ENCODE peak calls at places on chromosome 18, in five cellular contexts. F is IMR-90, M is SK-N-SH, O is K562, N is HepG2. B is an unnamed sample.

GRCh38 chr18:40824291-40824690 is 1130.7 kb upstream of the PIK3C3 start:
- DNase-seq in F (no peak), O (no peak), N (no peak), M (no peak), B (no peak)

GRCh38 chr18:55102508-55102907 is 143.2 kb upstream of the CCDC68 start:
- DNase-seq in O (no peak), M (no peak), N (no peak), F (no peak), B (no peak)

GRCh38 chr18:65725421-65726050 is 25.3 kb upstream of the CDH7 start:
- DNase-seq in O (no peak), F (no peak), N (peak), M (peak), B (no peak)

GRCh38 chr18:33665630-33666029 is 87.6 kb downstream of the ASXL3 start:
- DNase-seq in F (no peak), N (no peak), M (no peak), O (no peak), B (no peak)

GRCh38 chr18:77087391-77088141 is 45.0 kb downstream of the MBP start:
- DNase-seq in M (no peak), N (no peak), F (no peak), O (no peak), B (no peak)

GRCh38 chr18:68604256-68604655 is 110.7 kb downstream of the TMX3 start:
- DNase-seq in N (no peak), O (no peak), M (no peak), F (peak), B (no peak)

GRCh38 chr18:46649071-46649862 is 7.8 kb downstream of the LOXHD1 start:
- DNase-seq in M (no peak), F (no peak), N (no peak), O (no peak), B (no peak)

GRCh38 chr18:13617826-13618515 is 108.4 kb downstream of the FAM210A start:
- DNase-seq in F (no peak), N (no peak), M (no peak), O (no peak), B (no peak)

GRCh38 chr18:67730884-67731283 is 214.4 kb upstream of the DSEL start:
- DNase-seq in N (no peak), M (no peak), F (peak), O (no peak), B (peak)

GRCh38 chr18:985301-985700 is 80.6 kb downstream of the ADCYAP1 start:
- DNase-seq in F (no peak), O (no peak), M (no peak), N (no peak), B (no peak)

GRCh38 chr18:51278045-51278649 is 80.7 kb upstream of the MEX3C start:
- DNase-seq in O (peak), F (no peak), N (peak), M (peak), B (peak)

GRCh38 chr18:34695300-34695699 is 14.8 kb upstream of the DTNA start:
- DNase-seq in N (no peak), M (no peak), F (no peak), O (no peak), B (no peak)

GRCh38 chr18:60377778-60378469 is 5.3 kb upstream of the MC4R start:
- DNase-seq in O (no peak), M (no peak), N (no peak), F (no peak), B (peak)

GRCh38 chr18:23837591-23837990 is 148.3 kb downstream of the LAMA3 start:
- DNase-seq in M (no peak), N (no peak), O (no peak), F (peak), B (no peak)

GRCh38 chr18:8874872-8875271 is 169.5 kb downstream of the MTCL1 start:
- DNase-seq in M (no peak), O (no peak), F (no peak), N (no peak), B (no peak)

GRCh38 chr18:68797901-68798300 is at the start of gene CCDC102B:
- DNase-seq in O (no peak), N (no peak), F (peak), M (peak), B (no peak)

GRCh38 chr18:64103979-64104378 is 44.9 kb downstream of the LINC00305 start:
- DNase-seq in O (no peak), M (no peak), F (no peak), N (peak), B (no peak)

GRCh38 chr18:5520464-5520863 is 23.3 kb downstream of the EPB41L3 start:
- DNase-seq in M (no peak), F (no peak), N (no peak), O (no peak), B (no peak)

GRCh38 chr18:44325903-44326650 is 354.6 kb upstream of the SETBP1 start:
- DNase-seq in O (no peak), M (peak), N (no peak), F (peak), B (peak)

GRCh38 chr18:50177294-50177992 is 17.5 kb downstream of the MYO5B start:
- DNase-seq in O (no peak), F (no peak), M (no peak), N (no peak), B (no peak)

GRCh38 chr18:21735452-21736015 is 5.1 kb upstream of the MIB1 start:
- DNase-seq in M (no peak), O (peak), N (peak), F (peak), B (no peak)

GRCh38 chr18:22983175-22983574 is 50.0 kb downstream of the RBBP8 start:
- DNase-seq in N (peak), F (peak), M (peak), O (peak), B (peak)

GRCh38 chr18:1760901-1761300 is 810.4 kb downstream of the METTL4 start:
- DNase-seq in M (no peak), O (no peak), N (no peak), F (no peak), B (no peak)

GRCh38 chr18:70047931-70048603 is 100.4 kb upstream of the CD226 start:
- DNase-seq in F (peak), M (no peak), O (no peak), N (no peak), B (no peak)

GRCh38 chr18:22088029-22088428 is 81.4 kb upstream of the GATA6 start:
- DNase-seq in M (no peak), N (no peak), O (no peak), F (no peak), B (no peak)

GRCh38 chr18:25284278-25284677 is 67.7 kb downstream of the ZNF521 start:
- DNase-seq in O (no peak), M (no peak), N (no peak), F (no peak), B (no peak)

GRCh38 chr18:46950064-46950656 is 32.8 kb downstream of the KATNAL2 start:
- DNase-seq in N (peak), F (no peak), M (peak), O (peak), B (no peak)

GRCh38 chr18:13269599-13270011 is 51.0 kb downstream of the LDLRAD4 start:
- DNase-seq in M (no peak), N (no peak), O (no peak), F (no peak), B (no peak)

GRCh38 chr18:75408554-75409506 is 18.7 kb downstream of the SMIM21 start:
- DNase-seq in F (peak), M (no peak), O (no peak), N (peak), B (peak)

GRCh38 chr18:69143084-69143483 is 257.6 kb upstream of the DOK6 start:
- DNase-seq in O (no peak), N (no peak), M (no peak), F (no peak), B (no peak)

GRCh38 chr18:59951591-59951990 is 51.8 kb downstream of the PMAIP1 start:
- DNase-seq in N (no peak), O (no peak), F (no peak), M (no peak), B (no peak)

DNA sequence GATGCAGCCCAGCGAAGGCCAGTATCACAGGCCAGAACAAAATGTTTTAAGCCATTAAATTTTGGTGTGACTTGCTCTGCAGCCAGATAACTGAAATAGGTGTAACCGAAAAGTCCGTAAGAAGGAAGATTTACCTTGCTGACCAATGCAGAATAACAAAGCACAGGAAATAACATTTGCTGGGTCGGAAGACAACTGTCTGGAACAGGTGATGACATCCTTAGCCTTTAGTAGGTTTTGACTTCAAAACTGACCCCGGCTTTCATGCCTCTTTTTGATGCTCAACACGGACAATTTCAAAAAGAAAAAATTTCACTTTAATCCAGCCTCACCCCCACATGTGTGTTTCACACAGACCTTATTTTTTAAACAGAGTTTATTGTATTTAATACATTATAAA is 93.7 kb downstream of the KCTD1 start:
- DNase-seq in F (no peak), O (no peak), M (no peak), N (no peak), B (no peak)
- TF ChIP-seq RFX5 in F (no peak), O (no peak), M (no peak), N (no peak), B (no peak)

GRCh38 chr18:58576641-58577251 is 52.1 kb downstream of the ALPK2 start:
- DNase-seq in N (no peak), M (no peak), F (peak), O (no peak), B (no peak)
- H3K4me3 ChIP-seq in N (peak), M (peak), F (peak), O (no peak), B (peak)

DNA sequence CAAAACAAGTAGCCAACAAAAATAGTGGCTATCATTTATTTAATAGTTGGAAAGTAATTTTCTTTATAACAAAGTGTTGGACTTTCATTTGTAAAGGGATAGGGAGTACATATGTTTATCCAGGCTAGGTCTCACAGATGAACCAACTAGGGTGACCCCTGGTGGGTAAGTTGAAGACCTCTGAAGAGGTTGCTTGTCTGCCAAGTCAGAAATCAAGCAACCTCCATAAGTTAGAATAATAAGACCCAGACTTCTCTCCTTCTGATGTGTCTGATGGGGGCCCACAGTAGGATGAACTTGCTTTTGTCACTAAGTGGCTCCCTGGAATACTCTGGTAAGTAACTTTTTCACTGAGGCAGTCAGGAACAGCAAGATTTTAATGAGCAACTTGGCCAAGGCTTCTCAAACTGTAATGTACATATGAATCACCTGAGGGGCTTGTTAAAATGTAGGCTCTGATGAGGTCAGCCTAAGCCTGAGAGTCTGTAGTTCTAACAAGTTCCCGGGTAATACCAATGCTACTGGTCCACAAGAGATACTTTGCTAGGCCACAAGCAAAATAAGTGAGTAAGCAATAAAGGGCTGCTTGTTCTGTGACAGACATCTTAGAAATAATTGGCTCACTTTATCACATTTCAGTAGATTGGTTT is 319.6 kb downstream of the PIK3C3 start:
- DNase-seq in N (peak), M (peak), O (no peak), F (peak), B (peak)
- TF ChIP-seq RFX5 in N (no peak), M (no peak), O (no peak), F (no peak), B (no peak)

DNA sequence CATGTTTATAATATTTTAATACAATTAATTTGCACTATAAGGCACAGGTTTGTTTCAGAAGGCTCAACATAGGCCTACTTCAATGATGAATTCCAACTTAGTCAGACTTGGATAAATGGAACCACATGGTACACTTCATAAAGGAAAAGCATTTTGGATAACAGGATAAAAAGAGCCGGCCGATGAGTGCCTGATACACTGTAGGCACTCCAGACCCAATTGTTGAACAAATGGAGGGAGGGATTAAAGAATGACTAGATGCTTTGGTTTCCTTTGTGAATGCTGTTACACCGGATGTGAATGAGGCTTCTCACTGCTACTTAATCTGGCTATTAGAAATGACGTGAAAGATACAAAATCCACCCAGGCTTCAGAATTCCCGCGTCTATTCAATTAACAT is 104.1 kb upstream of the KCTD1 start:
- DNase-seq in M (no peak), F (no peak), N (no peak), O (no peak), B (no peak)
- H3K4me3 ChIP-seq in M (no peak), F (no peak), N (no peak), O (no peak), B (no peak)

DNA sequence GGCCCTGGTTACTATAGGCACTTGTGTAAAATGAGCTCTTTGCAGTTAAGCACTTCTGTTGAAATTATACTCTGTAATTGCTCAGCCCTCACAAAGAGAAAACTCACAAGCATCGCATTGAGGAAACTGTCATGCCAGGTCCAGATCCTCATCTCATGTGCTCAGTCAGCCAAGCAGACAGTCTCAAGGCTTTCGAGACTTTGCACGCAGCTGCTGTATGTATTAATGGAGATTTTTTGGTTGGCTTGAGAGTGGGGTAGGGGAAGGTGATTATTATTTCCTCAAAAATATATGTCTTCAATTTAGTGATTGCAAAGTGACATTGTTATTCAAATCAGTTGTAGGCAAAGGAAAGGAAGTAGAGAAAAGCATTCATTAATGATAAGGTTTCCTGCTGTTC is 32.9 kb upstream of the PHLPP1 start:
- DNase-seq in M (no peak), N (no peak), F (no peak), O (no peak), B (no peak)
- TF ChIP-seq RFX5 in M (no peak), N (no peak), F (no peak), O (no peak), B (no peak)

GRCh38 chr18:48879008-48879431 is 71.7 kb downstream of the SMAD7 start:
- DNase-seq in O (no peak), M (no peak), N (no peak), F (no peak), B (no peak)
- H3K4me3 ChIP-seq in O (no peak), M (no peak), N (peak), F (no peak), B (no peak)

DNA sequence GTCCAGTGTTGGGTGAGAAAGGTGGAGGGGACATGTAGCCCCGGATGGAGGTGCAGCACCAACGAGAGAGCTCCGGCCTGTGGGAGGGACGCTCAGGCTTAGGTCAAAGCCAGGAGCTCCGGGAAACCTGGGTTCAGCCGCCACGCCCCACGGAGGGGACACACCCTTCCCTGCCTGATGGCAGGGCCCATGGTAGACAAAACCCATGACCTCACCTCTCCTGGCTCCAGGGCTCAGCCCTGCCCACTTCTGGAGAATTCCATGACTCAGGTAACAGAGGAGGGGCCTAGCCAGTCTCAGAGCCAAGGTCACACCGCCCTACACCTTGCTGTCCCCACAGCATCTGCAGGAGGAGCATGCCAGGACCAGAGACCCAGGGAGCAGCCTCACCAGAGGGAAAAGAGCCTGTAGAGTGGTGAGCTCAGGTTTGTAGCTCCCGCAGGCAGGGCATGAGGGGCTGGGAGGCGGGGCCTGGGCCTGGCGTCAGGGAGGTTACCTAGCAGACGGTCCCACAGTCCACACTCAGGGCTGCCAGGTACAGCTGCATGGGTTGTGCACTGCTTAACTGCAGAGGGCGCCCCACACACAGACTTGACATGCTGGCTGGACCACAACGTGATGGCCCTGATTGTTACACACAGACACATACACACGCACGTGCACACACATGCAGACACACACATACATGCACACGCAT is 70.8 kb upstream of the SMAD7 start:
- DNase-seq in F (peak), M (peak), N (peak), O (peak), B (peak)
- TF ChIP-seq RFX5 in F (no peak), M (no peak), N (no peak), O (no peak), B (no peak)

DNA sequence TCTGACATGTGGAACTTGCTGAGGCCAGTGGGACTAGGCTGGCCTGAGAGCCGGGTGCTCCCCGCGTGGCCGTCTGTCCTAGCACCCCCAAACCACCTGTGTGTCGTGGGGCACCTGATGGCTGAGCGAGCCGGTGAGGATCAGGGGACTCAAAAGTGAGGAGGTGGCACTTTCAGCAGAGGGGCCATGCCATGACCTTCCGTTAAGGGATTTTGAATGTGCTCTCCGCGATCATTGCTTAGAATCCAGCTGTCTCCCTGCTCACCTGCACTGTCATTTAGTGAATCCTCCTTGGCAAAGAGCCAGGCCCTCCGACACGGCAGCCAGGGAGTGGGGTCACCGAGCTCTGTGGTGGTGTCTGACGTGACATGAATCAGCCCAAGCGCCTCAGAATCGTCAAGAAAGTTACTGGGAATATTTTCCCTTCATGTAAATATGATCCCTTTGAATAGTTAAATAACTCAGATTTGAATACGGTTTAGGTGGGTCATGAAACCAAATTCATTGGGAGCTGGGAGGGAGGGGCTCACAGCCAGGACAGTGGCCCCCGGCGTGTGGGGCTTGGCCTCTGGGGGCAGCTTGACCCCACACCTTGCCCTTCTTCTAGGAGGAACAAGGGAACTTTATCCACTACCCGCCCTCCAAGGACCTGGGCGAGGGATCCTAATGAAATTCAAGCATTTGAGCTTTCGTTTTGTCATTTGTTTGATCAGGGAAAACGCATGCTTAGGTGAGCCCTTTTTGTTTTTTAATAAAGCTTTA is 9.5 kb downstream of the NFATC1 start:
- DNase-seq in F (no peak), N (no peak), O (no peak), M (no peak), B (no peak)
- H3K4me3 ChIP-seq in F (no peak), N (no peak), O (no peak), M (no peak), B (no peak)

GRCh38 chr18:39462436-39462835 is 1896.8 kb upstream of the CELF4 start:
- DNase-seq in F (peak), N (no peak), M (no peak), O (no peak), B (no peak)
- TF ChIP-seq RFX5 in F (no peak), N (no peak), M (no peak), O (no peak), B (no peak)

DNA sequence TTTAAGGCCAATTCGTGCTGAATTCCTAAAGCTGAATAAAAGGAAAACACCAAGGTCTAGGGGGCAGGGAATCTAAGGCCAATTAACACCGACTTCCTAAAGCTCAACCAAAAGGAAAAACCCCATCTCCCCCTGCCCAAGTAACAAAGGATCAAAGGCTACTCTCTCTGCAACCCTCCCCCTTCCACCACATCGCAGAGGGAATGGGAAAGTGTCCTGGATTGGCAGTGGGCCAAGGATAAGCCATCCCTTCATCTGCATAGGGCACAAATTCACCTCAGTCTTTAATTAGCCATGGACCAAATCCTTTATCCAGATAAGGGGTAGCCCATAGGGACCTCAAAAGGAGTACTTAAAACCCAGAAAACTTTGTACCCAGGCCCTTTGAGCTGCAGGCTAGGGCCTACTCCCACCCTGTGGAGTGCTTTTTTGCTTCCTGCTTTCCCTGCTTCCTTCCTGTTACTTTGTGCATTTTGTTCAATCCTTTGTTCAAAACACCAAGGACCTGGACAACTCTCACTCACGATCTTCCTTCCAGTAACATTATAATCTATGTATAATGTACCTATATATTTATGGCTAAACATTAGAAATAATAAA is 2119.8 kb upstream of the CELF4 start:
- DNase-seq in F (no peak), N (peak), O (no peak), M (no peak), B (no peak)
- H3K4me3 ChIP-seq in F (no peak), N (no peak), O (no peak), M (no peak), B (no peak)